ENCODE peak calls at places on chromosomes 7 and 10, in nine cellular contexts. L, W, K, P, J, I, G, S and A are unnamed samples.

GRCh38 chr7:42910306-42910705 is 1.6 kb downstream of the C7orf25 start:
- DNase-seq in G (no peak), L (no peak), P (no peak), W (no peak), S (no peak), J (no peak), K (no peak), I (no peak), A (no peak)

GRCh38 chr7:34061175-34061574 is 155.8 kb downstream of the BMPER start:
- DNase-seq in K (no peak), P (no peak), S (peak; percentile 66), W (no peak), L (no peak), G (no peak), I (peak; percentile 95), J (peak; percentile 40), A (peak; percentile 49)

GRCh38 chr7:132933076-132933466 is 148.8 kb downstream of the CHCHD3 start:
- DNase-seq in J (peak; percentile 45), S (peak; percentile 37), L (no peak), I (peak; percentile 97), G (peak; percentile 29), P (no peak), K (no peak), W (peak; percentile 9), A (peak; percentile 48)

GRCh38 chr7:104627516-104627915 is 299.1 kb downstream of the LHFPL3 start:
- DNase-seq in G (no peak), J (no peak), K (no peak), S (no peak), I (peak; percentile 9), L (peak; percentile 13), W (no peak), P (no peak), A (peak; percentile 49)

GRCh38 chr10:120098242-120098930 is 205.9 kb downstream of the SEC23IP start:
- DNase-seq in L (no peak), J (no peak), I (no peak), K (no peak), G (no peak), P (no peak), S (no peak), W (no peak), A (no peak)

GRCh38 chr7:27277628-27278027 is 35.0 kb downstream of the EVX1 start:
- DNase-seq in W (peak; percentile 96), J (no peak), P (no peak), K (no peak), S (no peak), I (peak; percentile 24), G (no peak), L (no peak), A (peak; percentile 64)

GRCh38 chr7:7135074-7135473 is 47.3 kb upstream of the C1GALT1 start:
- DNase-seq in P (no peak), L (no peak), S (no peak), I (no peak), J (no peak), G (no peak), K (no peak), W (no peak), A (no peak)

GRCh38 chr7:4325732-4326131 is 356.4 kb upstream of the FOXK1 start:
- DNase-seq in W (no peak), J (no peak), K (no peak), G (no peak), I (no peak), L (no peak), P (no peak), S (no peak), A (no peak)

GRCh38 chr7:74027683-74028320 is at the start of gene ELN:
- DNase-seq in I (peak; percentile 34), K (peak; percentile 99), J (peak; percentile 84), P (peak; percentile 59), S (no peak), G (no peak), W (no peak), L (no peak), A (no peak)

GRCh38 chr10:83199357-83199756 is 940.0 kb upstream of the GHITM start:
- DNase-seq in L (no peak), K (no peak), P (no peak), S (no peak), J (no peak), G (no peak), W (no peak), I (peak; percentile 41), A (no peak)

GRCh38 chr7:128017880-128018845 is 13.1 kb downstream of the LRRC4 start:
- DNase-seq in S (no peak), J (no peak), I (no peak), L (no peak), K (no peak), G (no peak), W (no peak), P (no peak), A (peak; percentile 94)

GRCh38 chr7:139046143-139046542 is 10.3 kb upstream of the ZC3HAV1L start:
- DNase-seq in J (no peak), S (no peak), P (no peak), L (no peak), G (no peak), W (no peak), K (no peak), I (no peak), A (no peak)

GRCh38 chr10:28840202-28840601 is 162.9 kb downstream of the BAMBI start:
- DNase-seq in K (no peak), G (no peak), J (no peak), I (no peak), S (no peak), W (no peak), P (no peak), L (no peak), A (no peak)

GRCh38 chr7:99112097-99112496 is 31.8 kb downstream of the SMURF1 start:
- DNase-seq in I (peak; percentile 45), P (no peak), W (peak; percentile 63), S (no peak), J (no peak), K (no peak), G (no peak), L (no peak), A (peak; percentile 35)

GRCh38 chr10:72567421-72567820 is 58.5 kb downstream of the MICU1 start:
- DNase-seq in P (no peak), S (no peak), L (no peak), G (no peak), K (peak; percentile 78), J (no peak), I (peak; percentile 37), W (no peak), A (peak; percentile 71)

GRCh38 chr7:19982841-19983835 is 209.7 kb upstream of the TMEM196 start:
- DNase-seq in L (no peak), K (no peak), G (no peak), P (no peak), J (peak; percentile 28), S (no peak), W (peak; percentile 21), I (peak; percentile 77), A (peak; percentile 83)

GRCh38 chr7:5350600-5351385 is 68.0 kb downstream of the SLC29A4 start:
- DNase-seq in W (no peak), S (no peak), G (no peak), I (no peak), J (no peak), L (no peak), P (no peak), K (no peak), A (no peak)

GRCh38 chr10:44978570-44979280 is at the start of gene DEPP1:
- DNase-seq in P (peak; percentile 70), S (no peak), L (peak; percentile 64), I (peak; percentile 96), W (peak; percentile 87), K (peak; percentile 91), G (no peak), J (peak; percentile 60), A (peak; percentile 85)

GRCh38 chr7:154929006-154929726 is 73.8 kb downstream of the PAXIP1 start:
- DNase-seq in L (no peak), P (no peak), I (no peak), J (no peak), G (no peak), S (no peak), W (peak; percentile 66), K (no peak), A (peak; percentile 30)

GRCh38 chr7:131218727-131219128 is 108.9 kb upstream of the MKLN1 start:
- DNase-seq in W (no peak), K (no peak), G (peak; percentile 48), I (no peak), P (no peak), L (no peak), J (no peak), S (no peak), A (no peak)

GRCh38 chr7:33874943-33875342 is 30.4 kb upstream of the BMPER start:
- DNase-seq in P (no peak), J (peak; percentile 94), G (no peak), I (peak; percentile 75), L (no peak), W (no peak), K (no peak), S (peak; percentile 94), A (no peak)

GRCh38 chr10:15324611-15325010 is 46.5 kb downstream of the FAM171A1 start:
- DNase-seq in S (no peak), J (no peak), G (no peak), W (no peak), K (no peak), L (no peak), P (no peak), I (peak; percentile 34), A (no peak)

GRCh38 chr10:67520924-67521520 is 175.0 kb downstream of the CTNNA3 start:
- DNase-seq in P (no peak), G (no peak), J (peak; percentile 52), W (peak; percentile 69), K (no peak), I (peak; percentile 60), S (peak; percentile 4), L (peak; percentile 8), A (peak; percentile 2)